ENCODE peak calls at places on chromosomes 16 and 17, in six cellular contexts. A is hippocampal formation, K is ELF-1, U is gastrocnemius medialis, W is MM.1S, L is AG04450. J is an unnamed sample.

GRCh38 chr16:53504161-53504663 is 1.2 kb upstream of the AKTIP start:
- DNase-seq in W (peak; percentile 19), A (peak; percentile 51), L (no peak), K (peak; percentile 31), U (peak; percentile 12), J (peak; percentile 23)

GRCh38 chr17:46885956-46886663 is 34.7 kb downstream of the WNT9B start:
- DNase-seq in U (no peak), W (no peak), A (no peak), L (no peak), K (no peak), J (no peak)

GRCh38 chr17:4098516-4099209 is 44.2 kb downstream of the ZZEF1 start:
- DNase-seq in W (no peak), U (no peak), L (no peak), A (no peak), K (no peak), J (no peak)

GRCh38 chr17:28985950-28986713 is 19.7 kb downstream of the SEZ6 start:
- DNase-seq in U (no peak), K (peak; percentile 58), W (no peak), L (no peak), A (no peak), J (no peak)

GRCh38 chr17:9044796-9045470 is 23.6 kb downstream of the NTN1 start:
- DNase-seq in A (no peak), U (no peak), L (no peak), K (no peak), W (no peak), J (no peak)

GRCh38 chr17:49035470-49036269 is 38.5 kb downstream of the IGF2BP1 start:
- DNase-seq in A (no peak), W (peak; percentile 70), L (no peak), U (no peak), K (peak; percentile 96), J (peak; percentile 62)

GRCh38 chr17:61401280-61402072 is 1.8 kb downstream of the TBX2 start:
- DNase-seq in A (no peak), U (no peak), K (peak; percentile 31), W (no peak), L (no peak), J (no peak)

GRCh38 chr17:5249615-5250014 is 15.0 kb upstream of the SCIMP start:
- DNase-seq in A (peak; percentile 41), L (peak; percentile 38), K (peak; percentile 86), U (peak; percentile 19), W (peak; percentile 79), J (peak; percentile 68)

GRCh38 chr17:39782980-39783379 is 45.2 kb downstream of the GRB7 start:
- DNase-seq in A (no peak), U (no peak), L (no peak), K (no peak), W (no peak), J (no peak)

GRCh38 chr17:29444589-29444988 is 54.4 kb downstream of the TAOK1 start:
- DNase-seq in K (no peak), U (no peak), A (no peak), W (no peak), L (no peak), J (no peak)

GRCh38 chr17:7479139-7479388 is 367 bp downstream of the ZBTB4 start:
- DNase-seq in A (no peak), L (no peak), W (no peak), K (no peak), U (no peak), J (no peak)

GRCh38 chr17:75557075-75557851 is 30.3 kb upstream of the MYO15B start:
- DNase-seq in A (peak; percentile 70), L (no peak), K (peak; percentile 77), W (no peak), U (no peak), J (no peak)

GRCh38 chr17:9001539-9001938 is 19.8 kb upstream of the NTN1 start:
- DNase-seq in U (no peak), L (no peak), A (no peak), W (no peak), K (no peak), J (no peak)

GRCh38 chr17:6303664-6304063 is 131.3 kb downstream of the AIPL1 start:
- DNase-seq in W (peak; percentile 49), L (no peak), U (no peak), K (peak; percentile 62), A (no peak), J (peak; percentile 44)

GRCh38 chr16:71311553-71312158 is 22.5 kb upstream of the CMTR2 start:
- DNase-seq in K (peak; percentile 71), A (no peak), W (peak; percentile 46), U (no peak), L (no peak), J (peak; percentile 45)

GRCh38 chr17:79746955-79747507 is 16.3 kb downstream of the ENPP7 start:
- DNase-seq in L (no peak), A (no peak), W (no peak), K (peak; percentile 41), U (no peak), J (no peak)

GRCh38 chr17:73555199-73555810 is 88.9 kb downstream of the SDK2 start:
- DNase-seq in W (no peak), L (no peak), K (no peak), U (no peak), A (no peak), J (no peak)

GRCh38 chr17:49879505-49879904 is 31.6 kb upstream of the TAC4 start:
- DNase-seq in K (no peak), A (no peak), L (no peak), U (no peak), W (no peak), J (no peak)

GRCh38 chr17:2939714-2940351 is 123.6 kb downstream of the OR1D5 start:
- DNase-seq in K (no peak), A (peak; percentile 73), L (no peak), U (no peak), W (no peak), J (no peak)

GRCh38 chr17:21551081-21551881 is 141.0 kb upstream of the KCNJ18 start:
- DNase-seq in A (peak; percentile 86), U (peak; percentile 58), W (peak; percentile 72), L (peak; percentile 69), K (peak; percentile 85), J (peak; percentile 76)

GRCh38 chr16:84650062-84650991 is 2.0 kb downstream of the KLHL36 start:
- DNase-seq in A (no peak), L (peak; percentile 23), U (no peak), W (no peak), K (no peak), J (no peak)

GRCh38 chr16:51374790-51375189 is 223.7 kb upstream of the SALL1 start:
- DNase-seq in A (no peak), U (no peak), W (no peak), L (no peak), K (no peak), J (no peak)

GRCh38 chr17:27453466-27453865 is 2.8 kb upstream of the KSR1 start:
- DNase-seq in U (no peak), W (no peak), A (no peak), L (no peak), K (no peak), J (no peak)

GRCh38 chr17:17398928-17399926 is 77.6 kb upstream of the MED9 start:
- DNase-seq in K (no peak), W (no peak), A (no peak), L (no peak), U (no peak), J (no peak)

GRCh38 chr16:10889880-10890279 is 12.9 kb downstream of the CIITA start:
- DNase-seq in L (no peak), U (no peak), K (no peak), W (no peak), A (no peak), J (no peak)

GRCh38 chr17:78759203-78759968 is 22.7 kb downstream of the CYTH1 start:
- DNase-seq in W (peak; percentile 80), L (no peak), U (no peak), A (no peak), K (no peak), J (peak; percentile 87)

GRCh38 chr16:1705688-1706385 is at the start of gene MAPK8IP3:
- DNase-seq in K (peak; percentile 98), U (peak; percentile 75), A (peak; percentile 93), L (peak; percentile 47), W (peak; percentile 90), J (peak; percentile 96)

GRCh38 chr16:78494674-78495073 is 395.2 kb downstream of the WWOX start:
- DNase-seq in W (no peak), U (no peak), L (no peak), K (no peak), A (no peak), J (no peak)

GRCh38 chr16:27408012-27408601 is 6.1 kb downstream of the IL21R start:
- DNase-seq in A (no peak), K (no peak), L (no peak), U (no peak), W (no peak), J (no peak)

GRCh38 chr16:67546761-67547422 is 15.4 kb upstream of the CTCF start:
- DNase-seq in A (peak; percentile 45), L (no peak), U (no peak), K (peak; percentile 93), W (peak; percentile 78), J (peak; percentile 86)

GRCh38 chr17:75482098-75482943 is 25.9 kb downstream of the TMEM94 start:
- DNase-seq in U (no peak), A (no peak), L (no peak), W (no peak), K (no peak), J (no peak)

GRCh38 chr17:74977802-74978201 is 5.2 kb upstream of the HID1 start:
- DNase-seq in W (no peak), K (no peak), A (no peak), L (no peak), U (no peak), J (no peak)